ENCODE peak calls at places on chromosomes 7 and 10, in five cellular contexts. V, M, Z, R and S are unnamed samples.

GRCh38 chr10:6951771-6952170 is 371.7 kb upstream of the PRKCQ start:
- DNase-seq in V (no peak), M (no peak), Z (no peak), R (no peak), S (no peak)

GRCh38 chr10:68367121-68367520 is 34.4 kb upstream of the PBLD start:
- DNase-seq in V (no peak), M (no peak), Z (peak), R (no peak), S (no peak)

GRCh38 chr10:17872191-17873091 is 63.3 kb downstream of the MRC1 start:
- DNase-seq in V (no peak), M (no peak), Z (peak), R (peak), S (no peak)

GRCh38 chr7:89104748-89105685 is 309.5 kb upstream of the TEX47 start:
- DNase-seq in V (no peak), M (no peak), Z (no peak), R (no peak), S (no peak)

GRCh38 chr7:96998765-96999164 is 6.6 kb upstream of the DLX6 start:
- DNase-seq in V (no peak), M (no peak), Z (no peak), R (no peak), S (no peak)

GRCh38 chr10:3080608-3081007 is 13.3 kb downstream of the PFKP start:
- DNase-seq in V (no peak), M (no peak), Z (no peak), R (no peak), S (no peak)

GRCh38 chr7:37440738-37441404 is 7.8 kb downstream of the ELMO1 start:
- DNase-seq in V (peak), M (no peak), Z (no peak), R (no peak), S (no peak)

GRCh38 chr10:27948191-27948590 is 50.7 kb downstream of the ODAD2 start:
- DNase-seq in V (no peak), M (no peak), Z (no peak), R (no peak), S (no peak)

GRCh38 chr7:76397409-76398183 is 11.9 kb downstream of the SSC4D start:
- DNase-seq in V (peak), M (no peak), Z (peak), R (peak), S (peak)

GRCh38 chr10:88243847-88244730 is 339.0 kb downstream of the RNLS start:
- DNase-seq in V (no peak), M (peak), Z (peak), R (peak), S (peak)

GRCh38 chr10:72487521-72487920 is 132.8 kb upstream of the DNAJB12 start:
- DNase-seq in V (no peak), M (no peak), Z (no peak), R (no peak), S (no peak)

GRCh38 chr7:123789817-123790216 is 41.0 kb upstream of the WASL start:
- DNase-seq in V (no peak), M (no peak), Z (no peak), R (no peak), S (no peak)

GRCh38 chr7:129213828-129214227 is 11.0 kb upstream of the AHCYL2 start:
- DNase-seq in V (no peak), M (no peak), Z (no peak), R (no peak), S (no peak)

GRCh38 chr7:64874114-64874513 is 29.0 kb upstream of the ZNF273 start:
- DNase-seq in V (no peak), M (no peak), Z (no peak), R (no peak), S (no peak)

GRCh38 chr10:12351889-12352288 is 2.5 kb downstream of the CAMK1D start:
- DNase-seq in V (no peak), M (no peak), Z (no peak), R (no peak), S (no peak)

GRCh38 chr10:12350925-12351324 is 1.6 kb downstream of the CAMK1D start:
- DNase-seq in V (no peak), M (no peak), Z (no peak), R (peak), S (no peak)

GRCh38 chr10:12350167-12350872 is 973 bp downstream of the CAMK1D start:
- DNase-seq in V (peak), M (no peak), Z (peak), R (peak), S (peak)

GRCh38 chr10:12349628-12350166 is 350 bp downstream of the CAMK1D start:
- DNase-seq in V (no peak), M (no peak), Z (no peak), R (no peak), S (peak)

DNA sequence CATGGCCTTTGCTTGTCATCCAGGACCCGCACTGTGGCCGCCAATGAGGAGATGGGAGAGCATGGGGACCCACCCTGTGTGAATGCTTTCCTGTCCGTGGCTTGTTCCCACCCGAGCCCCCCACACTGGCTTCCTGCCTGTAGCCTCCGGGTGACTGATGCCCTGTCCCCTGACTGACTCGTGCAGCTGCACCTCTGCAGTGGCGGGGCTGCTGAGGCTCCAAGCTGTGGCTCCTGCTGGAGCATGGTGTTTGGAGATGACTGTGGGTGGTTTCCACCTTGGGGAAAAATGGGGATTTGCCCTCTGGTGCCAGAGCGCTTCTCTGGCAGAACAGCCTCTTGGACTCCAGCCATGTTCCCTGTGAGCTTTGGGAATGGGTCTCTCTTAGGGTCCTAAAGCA is 2.1 kb downstream of the CAMK1D start:
- DNase-seq in V (peak), M (no peak), Z (no peak), R (peak), S (peak)
- H3K4me3 ChIP-seq in V (peak), M (peak), Z (no peak), R (no peak), S (no peak)

GRCh38 chr10:94902570-94902969 is 35.9 kb upstream of the CYP2C9 start:
- DNase-seq in V (no peak), M (no peak), Z (no peak), R (no peak), S (peak)
- H3K4me3 ChIP-seq in V (no peak), M (no peak), Z (no peak), R (no peak), S (no peak)

GRCh38 chr10:97600616-97601015 is 11.1 kb downstream of the C10orf62 start:
- DNase-seq in V (no peak), M (no peak), Z (no peak), R (no peak), S (no peak)
- H3K4me3 ChIP-seq in V (no peak), M (no peak), Z (no peak), R (no peak), S (no peak)

GRCh38 chr7:127769696-127770400 is 117.9 kb downstream of the SND1 start:
- DNase-seq in V (no peak), M (no peak), Z (peak), R (no peak), S (no peak)
- H3K4me3 ChIP-seq in V (no peak), M (no peak), Z (no peak), R (no peak), S (no peak)

GRCh38 chr7:20786049-20786412 is 655 bp downstream of the SP8 start:
- DNase-seq in V (no peak), M (no peak), Z (no peak), R (no peak), S (no peak)
- H3K4me3 ChIP-seq in V (no peak), M (peak), Z (peak), R (peak), S (no peak)

DNA sequence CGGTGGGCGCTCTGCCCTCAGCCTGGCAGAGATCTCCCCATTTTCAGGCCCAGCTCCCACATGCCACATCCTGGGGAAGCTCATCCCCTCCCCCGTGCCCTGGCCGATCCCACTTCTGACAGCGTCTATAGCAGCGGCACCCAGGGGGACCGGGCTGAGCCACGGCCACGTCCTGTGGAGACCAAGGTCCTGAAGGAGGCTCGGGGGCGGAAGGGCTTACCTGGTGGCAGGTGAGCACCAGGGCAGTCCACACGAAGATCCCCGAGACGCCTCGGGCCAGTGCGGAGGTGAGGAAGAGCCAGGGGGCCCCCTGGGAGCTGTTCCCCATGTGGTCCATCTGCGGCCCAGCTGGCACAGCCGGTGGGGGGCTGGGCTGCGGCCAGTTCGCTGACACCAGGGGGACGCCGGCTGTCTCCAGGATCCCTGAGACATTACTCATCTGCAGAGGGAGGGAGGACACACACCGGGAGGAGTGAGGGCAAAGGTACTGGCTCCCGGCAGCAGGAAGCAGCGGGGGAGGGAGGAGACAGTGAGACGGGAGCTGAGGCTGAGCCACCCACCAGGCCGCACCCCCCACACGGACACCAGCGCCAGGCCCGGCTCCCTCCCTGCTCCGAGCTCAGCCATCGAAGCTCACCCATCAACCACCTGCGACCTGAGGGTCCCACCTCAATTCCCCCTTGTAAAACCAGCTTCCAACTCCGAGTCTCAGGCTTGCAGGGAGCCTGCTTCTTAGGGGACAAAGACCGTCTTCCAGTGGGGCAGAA is 776 bp downstream of the TMEM184A start:
- DNase-seq in V (no peak), M (peak), Z (peak), R (peak), S (peak)
- H3K4me3 ChIP-seq in V (no peak), M (no peak), Z (no peak), R (peak), S (peak)

DNA sequence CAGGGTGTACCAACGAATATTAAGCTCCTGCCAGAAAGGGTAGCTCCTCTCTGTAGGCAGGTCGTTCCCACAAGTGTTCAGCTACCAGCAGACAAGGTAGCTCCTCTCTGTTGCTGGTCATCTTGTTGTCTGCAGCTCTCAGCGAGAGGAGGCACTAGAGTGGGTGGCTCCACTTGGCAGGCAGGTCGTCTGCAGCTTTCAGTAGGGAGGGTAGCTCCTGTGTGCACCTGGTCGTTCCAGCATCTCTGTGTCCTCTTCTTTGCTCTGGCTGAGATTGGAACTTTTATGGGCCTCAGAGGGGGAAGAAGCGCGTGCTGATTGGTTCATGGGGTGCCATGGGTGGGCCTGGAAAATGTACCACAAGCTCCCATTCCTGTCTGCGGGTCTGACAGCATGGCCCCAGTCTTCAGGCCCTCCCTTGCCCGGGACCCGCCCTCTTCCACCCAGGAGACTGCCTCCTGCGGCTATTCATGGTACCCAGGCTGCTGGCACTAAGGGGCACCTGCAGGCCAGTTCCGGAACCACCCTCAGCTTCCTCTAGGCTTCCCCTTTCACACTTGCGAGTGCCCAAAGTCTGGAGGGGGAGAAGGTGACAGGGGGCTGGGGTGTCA is 63.9 kb upstream of the CACNA2D1 start:
- DNase-seq in V (no peak), M (no peak), Z (no peak), R (no peak), S (peak)
- H3K4me3 ChIP-seq in V (no peak), M (no peak), Z (no peak), R (peak), S (no peak)

DNA sequence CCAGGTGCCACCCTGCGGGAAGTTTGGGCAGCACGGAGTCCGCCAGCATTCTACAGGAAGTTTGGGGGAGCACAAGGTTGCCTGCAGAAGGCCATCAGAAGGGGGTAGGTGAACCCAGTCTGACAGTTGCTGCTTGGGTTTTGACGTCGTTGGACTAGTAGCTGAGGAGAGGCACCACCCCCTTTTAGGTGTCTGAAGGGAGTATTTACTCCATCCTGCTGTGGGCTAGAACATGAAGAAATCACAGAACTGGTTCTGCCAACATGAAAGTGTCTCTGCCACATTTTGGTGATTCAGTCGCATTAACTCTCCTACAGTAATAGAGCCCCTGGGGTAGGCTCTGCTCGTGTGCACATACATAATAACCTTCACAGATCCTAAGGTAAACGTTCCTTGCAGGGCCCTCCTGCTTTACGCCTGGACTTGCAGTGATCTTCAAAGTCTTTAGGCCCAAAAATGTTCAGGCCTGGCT is 852 bp upstream of the TRIL start:
- DNase-seq in V (no peak), M (no peak), Z (no peak), R (no peak), S (no peak)
- H3K4me3 ChIP-seq in V (no peak), M (peak), Z (peak), R (no peak), S (no peak)

GRCh38 chr7:100126931-100127865 is at the start of gene MBLAC1:
- DNase-seq in V (peak), M (peak), Z (peak), R (peak), S (peak)
- H3K4me3 ChIP-seq in V (peak), M (peak), Z (peak), R (peak), S (peak)

GRCh38 chr10:97444212-97444611 is 1.6 kb downstream of the EXOSC1 start:
- DNase-seq in V (no peak), M (no peak), Z (no peak), R (no peak), S (no peak)
- H3K4me3 ChIP-seq in V (no peak), M (no peak), Z (no peak), R (no peak), S (no peak)